ENCODE peak calls at places on chromosomes 7 and 10, in seven cellular contexts. G is tibial artery, Q is fibroblast of lung, T is Ammon's horn, U is left ventricle myocardium inferior, N is T-cell, I is right cardiac atrium. L is an unnamed sample.

GRCh38 chr7:88344956-88345832 is 38.5 kb upstream of the STEAP4 start:
- DNase-seq in G (peak; percentile 26), Q (peak; percentile 25), U (peak; percentile 57), I (peak; percentile 84), N (no peak), T (peak; percentile 80), L (no peak)

GRCh38 chr7:156397249-156397648 is 243.3 kb upstream of the RNF32 start:
- DNase-seq in T (no peak), N (no peak), U (no peak), I (no peak), Q (no peak), G (no peak), L (no peak)

GRCh38 chr7:158587425-158588084 is at the start of gene PTPRN2:
- DNase-seq in G (no peak), T (peak; percentile 75), N (peak; percentile 20), I (peak; percentile 83), Q (peak; percentile 40), U (peak; percentile 59), L (no peak)

GRCh38 chr10:66228887-66229286 is 696.9 kb upstream of the LRRTM3 start:
- DNase-seq in Q (no peak), T (no peak), U (no peak), N (no peak), I (no peak), G (no peak), L (no peak)

GRCh38 chr10:13294156-13294555 is 5.7 kb downstream of the PHYH start:
- DNase-seq in T (no peak), Q (no peak), I (no peak), N (no peak), U (no peak), G (no peak), L (no peak)

GRCh38 chr7:115973381-115973780 is 57.2 kb downstream of the TFEC start:
- DNase-seq in Q (no peak), T (no peak), U (no peak), N (no peak), G (no peak), I (no peak), L (no peak)

GRCh38 chr10:69057261-69057950 is 30.5 kb upstream of the SRGN start:
- DNase-seq in Q (no peak), U (peak; percentile 58), T (peak; percentile 73), I (peak; percentile 79), N (no peak), G (peak; percentile 57), L (no peak)

GRCh38 chr10:22554481-22555182 is 159.7 kb downstream of the PIP4K2A start:
- DNase-seq in T (peak; percentile 84), Q (peak; percentile 91), I (peak; percentile 93), G (peak; percentile 60), N (no peak), U (peak; percentile 77), L (no peak)

GRCh38 chr10:52314822-52315552 is 906 bp downstream of the DKK1 start:
- DNase-seq in T (peak; percentile 28), I (peak; percentile 50), G (no peak), Q (peak; percentile 62), N (no peak), U (no peak), L (no peak)

GRCh38 chr10:71598673-71599072 is 120.9 kb downstream of the C10orf105 start:
- DNase-seq in U (peak; percentile 84), I (peak; percentile 92), N (no peak), T (peak; percentile 93), G (peak; percentile 92), Q (peak; percentile 18), L (peak; percentile 18)

GRCh38 chr10:131746785-131747184 is 154.0 kb upstream of the PPP2R2D start:
- DNase-seq in I (no peak), Q (no peak), T (no peak), G (no peak), N (no peak), U (no peak), L (no peak)

GRCh38 chr10:58781873-58782488 is 269.3 kb downstream of the BICC1 start:
- DNase-seq in U (no peak), Q (peak; percentile 40), N (no peak), T (peak; percentile 64), I (no peak), G (no peak), L (no peak)

GRCh38 chr7:70673833-70674232 is 458.1 kb upstream of the GALNT17 start:
- DNase-seq in U (no peak), I (no peak), T (no peak), Q (no peak), N (no peak), G (no peak), L (no peak)

GRCh38 chr7:3482147-3482921 is 181.3 kb downstream of the SDK1 start:
- DNase-seq in G (no peak), U (no peak), I (no peak), Q (peak; percentile 45), T (no peak), N (no peak), L (no peak)

GRCh38 chr10:63717089-63717715 is 196.0 kb downstream of the REEP3 start:
- DNase-seq in Q (no peak), G (no peak), N (no peak), T (no peak), I (no peak), U (no peak), L (no peak)

GRCh38 chr10:132037676-132037975 is 28.1 kb upstream of the JAKMIP3 start:
- DNase-seq in T (no peak), U (no peak), N (no peak), Q (no peak), G (no peak), I (no peak), L (no peak)

GRCh38 chr10:61283489-61284221 is 169.5 kb downstream of the TMEM26 start:
- DNase-seq in T (no peak), G (no peak), Q (no peak), U (no peak), I (no peak), N (no peak), L (no peak)

GRCh38 chr7:13110107-13110506 is 422.7 kb downstream of the ARL4A start:
- DNase-seq in Q (no peak), G (no peak), N (no peak), T (no peak), U (no peak), I (no peak), L (no peak)

GRCh38 chr10:22853906-22854447 is 73.9 kb upstream of the ARMC3 start:
- DNase-seq in T (no peak), I (no peak), Q (peak; percentile 96), U (no peak), N (no peak), G (no peak), L (no peak)

GRCh38 chr7:1460757-1461639 is 1.7 kb upstream of the MICALL2 start:
- DNase-seq in Q (peak; percentile 55), U (peak; percentile 54), N (no peak), I (peak; percentile 88), T (no peak), G (peak; percentile 63), L (no peak)

GRCh38 chr7:39130304-39130703 is 152.6 kb downstream of the POU6F2 start:
- DNase-seq in G (no peak), I (no peak), U (no peak), T (no peak), N (no peak), Q (no peak), L (no peak)

GRCh38 chr7:100423315-100423714 is 5.2 kb downstream of the ZCWPW1 start:
- DNase-seq in U (no peak), I (no peak), Q (no peak), G (no peak), N (no peak), T (no peak), L (no peak)

GRCh38 chr7:7870590-7870989 is 98.0 kb upstream of the GLCCI1 start:
- DNase-seq in G (no peak), Q (no peak), U (no peak), N (no peak), T (no peak), I (no peak), L (no peak)

GRCh38 chr7:92035576-92035975 is 94.9 kb downstream of the AKAP9 start:
- DNase-seq in U (no peak), N (no peak), G (no peak), T (no peak), Q (no peak), I (no peak), L (no peak)